ENCODE peak calls at places on chromosomes 1 and 21, in eight cellular contexts. B is HFFc6; N is activated CD8-positive, alpha-beta memory T cell treated with anti-CD3 and anti-CD28 coated beads, Interleukin-2, amount 50 U/mL, for 48 hours; E is AML-193; P is iris pigment epithelial cell; R is neural crest cell; Z is epithelial cell of esophagus; O is stimulated activated naive B cell treated with anti-CD40 and anti-IgM and Interleukin-4, amounts not matched to agents 10 μg/mL and 1 μg/mL and 100 μg/mL, for 72 hours. W is an unnamed sample.

GRCh38 chr21:42238185-42238934 is 19.4 kb downstream of the ABCG1 start:
- DNase-seq in B (no peak), N (no peak), E (no peak), P (no peak), R (no peak), Z (no peak), O (no peak), W (no peak)

GRCh38 chr1:37272626-37273025 is 201.8 kb upstream of the ZC3H12A start:
- DNase-seq in B (no peak), N (no peak), E (no peak), P (no peak), R (no peak), Z (no peak), O (no peak), W (no peak)

GRCh38 chr1:69871412-69871811 is 303.7 kb downstream of the LRRC7 start:
- DNase-seq in B (no peak), N (no peak), E (no peak), P (no peak), R (no peak), Z (no peak), O (no peak), W (no peak)

GRCh38 chr1:39886757-39887231 is 3.5 kb upstream of the TRIT1 start:
- DNase-seq in B (peak; percentile 47), N (no peak), E (no peak), P (no peak), R (no peak), Z (no peak), O (no peak), W (no peak)

GRCh38 chr1:8061673-8062386 is 35.7 kb upstream of the ERRFI1 start:
- DNase-seq in B (peak; percentile 57), N (no peak), E (no peak), P (peak; percentile 82), R (no peak), Z (peak; percentile 65), O (no peak), W (no peak)

GRCh38 chr1:1198423-1199140 is 7.8 kb downstream of the TNFRSF18 start:
- DNase-seq in B (no peak), N (peak; percentile 55), E (no peak), P (no peak), R (no peak), Z (no peak), O (no peak), W (no peak)

GRCh38 chr1:47226121-47226977 is 5.7 kb downstream of the TAL1 start:
- DNase-seq in B (no peak), N (no peak), E (no peak), P (no peak), R (no peak), Z (no peak), O (no peak), W (no peak)

GRCh38 chr1:187762109-187762508 is 933.4 kb downstream of the PLA2G4A start:
- DNase-seq in B (no peak), N (no peak), E (no peak), P (peak; percentile 50), R (no peak), Z (no peak), O (no peak), W (no peak)

GRCh38 chr1:18936471-18936813 is 20.0 kb downstream of the IFFO2 start:
- DNase-seq in B (no peak), N (no peak), E (no peak), P (no peak), R (no peak), Z (no peak), O (no peak), W (no peak)

GRCh38 chr1:156766288-156767100 is 841 bp upstream of the PRCC start:
- DNase-seq in B (no peak), N (no peak), E (no peak), P (peak; percentile 20), R (no peak), Z (peak; percentile 9), O (no peak), W (no peak)

GRCh38 chr1:180002437-180002836 is 47.8 kb downstream of the CEP350 start:
- DNase-seq in B (no peak), N (no peak), E (no peak), P (no peak), R (no peak), Z (peak; percentile 14), O (no peak), W (no peak)

GRCh38 chr1:35305383-35305782 is 36.9 kb downstream of the ZMYM4 start:
- DNase-seq in B (no peak), N (no peak), E (no peak), P (no peak), R (no peak), Z (no peak), O (no peak), W (no peak)

GRCh38 chr21:45780647-45781046 is 137.1 kb downstream of the PCBP3 start:
- DNase-seq in B (no peak), N (no peak), E (no peak), P (no peak), R (no peak), Z (no peak), O (no peak), W (no peak)

GRCh38 chr1:228162286-228163003 is 3.2 kb upstream of the IBA57 start:
- DNase-seq in B (no peak), N (no peak), E (no peak), P (no peak), R (no peak), Z (peak; percentile 51), O (no peak), W (no peak)

GRCh38 chr1:108556501-108556900 is 3.4 kb upstream of the EEIG2 start:
- DNase-seq in B (no peak), N (no peak), E (no peak), P (no peak), R (no peak), Z (no peak), O (no peak), W (no peak)

GRCh38 chr1:157240495-157241184 is 102.4 kb upstream of the ETV3 start:
- DNase-seq in B (no peak), N (no peak), E (no peak), P (no peak), R (no peak), Z (no peak), O (no peak), W (no peak)

GRCh38 chr1:27605796-27606707 is 2.1 kb upstream of the AHDC1 start:
- DNase-seq in B (peak; percentile 47), N (peak; percentile 76), E (peak; percentile 48), P (peak; percentile 52), R (peak; percentile 62), Z (peak; percentile 57), O (no peak), W (no peak)

GRCh38 chr1:77900687-77901293 is 12.4 kb downstream of the NEXN start:
- DNase-seq in B (peak; percentile 32), N (no peak), E (peak; percentile 32), P (peak; percentile 76), R (no peak), Z (peak; percentile 77), O (no peak), W (peak; percentile 6)

GRCh38 chr1:37599940-37600339 is 4.2 kb upstream of the GNL2 start:
- DNase-seq in B (no peak), N (no peak), E (no peak), P (no peak), R (no peak), Z (no peak), O (no peak), W (no peak)

GRCh38 chr1:169731446-169731845 is 2.4 kb downstream of the SELE start:
- DNase-seq in B (no peak), N (no peak), E (no peak), P (no peak), R (no peak), Z (no peak), O (no peak), W (no peak)

GRCh38 chr1:3069491-3070303 is 694 bp downstream of the PRDM16 start:
- DNase-seq in B (no peak), N (no peak), E (peak; percentile 1), P (peak; percentile 69), R (peak; percentile 65), Z (peak; percentile 36), O (no peak), W (no peak)

W was measured in epithelial cell of prostate.